ENCODE peak calls at places on chromosomes 3 and 15, in six cellular contexts. O, G, U, Z, R and F are unnamed samples. For H3K36me3, the result is how much of the 10 kb centered on the place peaks cover.

GRCh38 chr3:173253471-173253870 is 112.4 kb upstream of the SPATA16 start:
- DNase-seq in O (no peak), G (no peak), U (no peak), Z (no peak), R (no peak), F (no peak)

GRCh38 chr3:134350861-134351311 is 23.4 kb downstream of the AMOTL2 start:
- DNase-seq in O (no peak), G (no peak), U (no peak), Z (no peak), R (peak), F (peak)

GRCh38 chr3:16480861-16481569 is 32.5 kb downstream of the RFTN1 start:
- DNase-seq in O (no peak), G (no peak), U (no peak), Z (no peak), R (peak), F (no peak)

GRCh38 chr3:12658593-12659058 is 5.3 kb downstream of the RAF1 start:
- DNase-seq in O (no peak), G (no peak), U (no peak), Z (no peak), R (peak), F (no peak)

GRCh38 chr3:7504886-7505775 is 644.2 kb downstream of the GRM7 start:
- DNase-seq in O (no peak), G (no peak), U (peak), Z (peak), R (no peak), F (peak)

GRCh38 chr15:55681631-55682030 is 61.3 kb downstream of the PRTG start:
- DNase-seq in O (no peak), G (no peak), U (no peak), Z (no peak), R (no peak), F (no peak)

GRCh38 chr3:187340572-187340971 is 27.6 kb upstream of the RTP4 start:
- DNase-seq in O (no peak), G (no peak), U (no peak), Z (no peak), R (no peak), F (no peak)

GRCh38 chr15:55356985-55357585 is 38.1 kb downstream of the PIGB start:
- DNase-seq in O (no peak), G (no peak), U (no peak), Z (no peak), R (no peak), F (no peak)

GRCh38 chr3:61562042-61562809 is 855 bp downstream of the PTPRG start:
- DNase-seq in O (peak), G (no peak), U (peak), Z (peak), R (peak), F (peak)

GRCh38 chr3:59131016-59131771 is 81.4 kb upstream of the CFAP20DC start:
- DNase-seq in O (no peak), G (no peak), U (no peak), Z (no peak), R (peak), F (no peak)

GRCh38 chr15:28912422-28912821 is 26.6 kb downstream of the APBA2 start:
- DNase-seq in O (no peak), G (peak), U (no peak), Z (no peak), R (no peak), F (no peak)

GRCh38 chr3:74531491-74531890 is 83.0 kb downstream of the CNTN3 start:
- DNase-seq in O (no peak), G (no peak), U (peak), Z (no peak), R (peak), F (no peak)

GRCh38 chr15:29143909-29144308 is 125.7 kb downstream of the NSMCE3 start:
- DNase-seq in O (no peak), G (no peak), U (no peak), Z (no peak), R (peak), F (peak)

GRCh38 chr3:69058180-69058946 is 6.2 kb upstream of the TMF1 start:
- DNase-seq in O (no peak), G (no peak), U (no peak), Z (no peak), R (no peak), F (no peak)

GRCh38 chr3:142501004-142501926 is 53.4 kb upstream of the XRN1 start:
- DNase-seq in O (no peak), G (no peak), U (peak), Z (no peak), R (peak), F (no peak)

GRCh38 chr15:68487087-68487843 is 55.3 kb upstream of the ITGA11 start:
- DNase-seq in O (peak), G (no peak), U (no peak), Z (no peak), R (peak), F (peak)

GRCh38 chr15:84034831-84035753 is 200.5 kb upstream of the GOLGA6L4 start:
- DNase-seq in O (no peak), G (no peak), U (peak), Z (no peak), R (peak), F (no peak)

GRCh38 chr3:126990890-126991289 is 8.0 kb downstream of the PLXNA1 start:
- DNase-seq in O (no peak), G (no peak), U (no peak), Z (no peak), R (no peak), F (no peak)

GRCh38 chr3:8599146-8599545 is 45.5 kb downstream of the SSUH2 start:
- DNase-seq in O (no peak), G (no peak), U (no peak), Z (no peak), R (no peak), F (no peak)

GRCh38 chr15:75350601-75351331 is 3.9 kb downstream of the NEIL1 start:
- DNase-seq in O (no peak), G (no peak), U (no peak), Z (no peak), R (no peak), F (no peak)

GRCh38 chr15:91520848-91521247 is 332.7 kb upstream of the SLCO3A1 start:
- DNase-seq in O (no peak), G (no peak), U (no peak), Z (no peak), R (peak), F (no peak)

GRCh38 chr15:65535192-65535591 is 4.9 kb downstream of the HACD3 start:
- DNase-seq in O (no peak), G (no peak), U (no peak), Z (no peak), R (peak), F (no peak)

GRCh38 chr15:63076136-63077005 is 33.8 kb downstream of the TPM1 start:
- DNase-seq in O (no peak), G (no peak), U (no peak), Z (no peak), R (no peak), F (no peak)

GRCh38 chr3:64104691-64105101 is 81.4 kb upstream of the PSMD6 start:
- DNase-seq in O (no peak), G (no peak), U (no peak), Z (no peak), R (peak), F (no peak)

GRCh38 chr15:57440799-57441198 is 64.5 kb downstream of the CGNL1 start:
- DNase-seq in O (no peak), G (no peak), U (peak), Z (no peak), R (peak), F (no peak)

GRCh38 chr3:43153189-43154083 is 47.6 kb upstream of the POMGNT2 start:
- DNase-seq in O (peak), G (no peak), U (peak), Z (peak), R (peak), F (peak)

GRCh38 chr3:30723211-30723610 is 116.8 kb downstream of the TGFBR2 start:
- DNase-seq in O (no peak), G (no peak), U (no peak), Z (no peak), R (no peak), F (no peak)

GRCh38 chr15:56732881-56733130 is 503 bp downstream of the ZNF280D start:
- DNase-seq in O (peak), G (no peak), U (no peak), Z (no peak), R (no peak), F (no peak)

GRCh38 chr3:54659347-54659746 is 268.5 kb downstream of the LRTM1 start:
- DNase-seq in O (no peak), G (no peak), U (no peak), Z (no peak), R (no peak), F (no peak)

DNA sequence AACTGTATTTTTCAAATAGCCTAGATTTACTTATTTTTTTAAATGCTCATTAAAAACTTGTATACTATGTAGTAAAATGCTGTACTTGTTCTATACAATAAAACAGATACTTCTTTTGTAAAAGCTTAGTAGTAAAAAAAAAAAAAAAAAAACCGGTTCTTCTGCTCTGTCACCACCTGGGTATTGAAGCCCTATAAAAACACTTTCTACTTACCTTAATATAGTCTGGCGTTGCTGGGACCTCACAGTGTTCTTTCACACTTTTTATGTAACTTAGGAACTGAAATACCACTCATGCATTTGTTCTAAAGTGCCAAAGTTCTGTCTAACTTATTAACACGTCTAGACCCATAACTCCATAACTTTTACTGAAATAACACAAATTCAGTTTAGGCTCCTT is 61.4 kb downstream of the TASOR start:
- DNase-seq in O (no peak), G (no peak), U (no peak), Z (no peak), R (no peak), F (no peak)
- H3K36me3 ChIP-seq in O (half or more), G (half or more), U (under half), Z (half or more), R (half or more), F (half or more)

DNA sequence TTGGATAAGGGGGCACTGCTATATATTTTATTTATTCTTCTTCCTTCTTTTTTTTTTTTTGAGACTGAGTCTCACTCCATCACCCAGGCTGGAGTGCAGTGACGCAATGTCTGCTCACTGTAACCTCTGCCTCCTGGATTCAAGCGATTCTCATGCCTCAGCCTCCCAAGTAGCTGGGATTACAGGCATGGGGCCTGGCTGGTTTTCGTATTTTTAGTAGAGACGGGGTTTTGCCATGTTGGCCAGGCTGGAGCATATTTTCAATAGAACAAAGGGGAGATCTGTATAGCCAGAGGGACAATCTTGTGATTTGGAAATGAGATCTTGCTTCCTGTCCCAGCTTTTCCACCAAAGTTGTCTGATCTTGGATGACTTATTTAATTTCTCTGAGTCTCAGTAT is 133.1 kb upstream of the ABHD17C start:
- DNase-seq in O (peak), G (no peak), U (no peak), Z (no peak), R (peak), F (no peak)
- H3K4me3 ChIP-seq in O (no peak), G (no peak), U (no peak), Z (no peak), R (no peak), F (no peak)

GRCh38 chr3:58093573-58094195 is 85.5 kb downstream of the FLNB start:
- DNase-seq in O (no peak), G (no peak), U (no peak), Z (no peak), R (peak), F (no peak)

GRCh38 chr3:58094657-58095056 is 86.4 kb downstream of the FLNB start:
- DNase-seq in O (no peak), G (no peak), U (no peak), Z (no peak), R (no peak), F (no peak)

GRCh38 chr3:58092516-58092915 is 84.3 kb downstream of the FLNB start:
- DNase-seq in O (no peak), G (no peak), U (no peak), Z (no peak), R (no peak), F (no peak)

GRCh38 chr3:58098531-58098930 is 90.3 kb downstream of the FLNB start:
- DNase-seq in O (no peak), G (no peak), U (no peak), Z (no peak), R (no peak), F (no peak)

DNA sequence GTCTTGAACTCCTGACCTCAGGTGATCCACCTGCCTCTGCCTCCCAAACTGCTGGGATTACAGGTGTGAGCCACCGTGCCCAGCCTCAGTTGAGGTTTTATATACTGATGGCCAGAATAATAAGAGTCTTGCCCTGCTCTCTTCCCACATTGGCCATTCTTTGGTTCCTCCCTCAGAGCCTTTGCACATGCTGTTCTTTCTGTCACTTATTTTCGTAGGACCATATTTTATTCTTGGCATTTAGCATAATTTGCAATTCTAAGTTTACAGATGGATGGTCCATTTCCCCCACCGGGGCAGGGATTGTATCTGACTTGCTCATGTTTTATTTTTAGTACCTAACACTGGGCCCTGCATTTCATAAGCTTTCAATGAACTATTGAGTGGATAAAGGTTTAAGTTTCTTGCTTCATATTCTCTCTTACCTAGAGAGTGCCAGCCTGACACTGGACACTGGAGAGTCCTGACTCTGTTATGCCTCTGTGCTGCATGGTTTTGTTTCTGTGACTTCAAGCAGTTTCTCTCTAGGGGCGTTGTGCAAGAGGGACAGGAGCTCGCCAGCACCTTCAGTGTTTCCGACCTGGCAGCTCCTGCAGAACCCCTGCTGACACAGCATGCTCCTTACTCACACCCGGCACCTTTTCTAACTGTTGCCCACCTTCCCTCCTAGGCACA is 87.4 kb downstream of the FLNB start:
- DNase-seq in O (no peak), G (no peak), U (no peak), Z (no peak), R (no peak), F (no peak)
- H3K36me3 ChIP-seq in O (under half), G (under half), U (under half), Z (under half), R (half or more), F (under half)

GRCh38 chr3:62723171-62723570 is 152.0 kb downstream of the CADPS start:
- DNase-seq in O (no peak), G (no peak), U (no peak), Z (no peak), R (no peak), F (no peak)

GRCh38 chr3:62724503-62724902 is 150.7 kb downstream of the CADPS start:
- DNase-seq in O (no peak), G (no peak), U (no peak), Z (no peak), R (no peak), F (no peak)

GRCh38 chr3:62722344-62722743 is 152.9 kb downstream of the CADPS start:
- DNase-seq in O (no peak), G (no peak), U (no peak), Z (no peak), R (no peak), F (no peak)

GRCh38 chr3:62727576-62727975 is 147.6 kb downstream of the CADPS start:
- DNase-seq in O (no peak), G (no peak), U (no peak), Z (no peak), R (peak), F (no peak)

DNA sequence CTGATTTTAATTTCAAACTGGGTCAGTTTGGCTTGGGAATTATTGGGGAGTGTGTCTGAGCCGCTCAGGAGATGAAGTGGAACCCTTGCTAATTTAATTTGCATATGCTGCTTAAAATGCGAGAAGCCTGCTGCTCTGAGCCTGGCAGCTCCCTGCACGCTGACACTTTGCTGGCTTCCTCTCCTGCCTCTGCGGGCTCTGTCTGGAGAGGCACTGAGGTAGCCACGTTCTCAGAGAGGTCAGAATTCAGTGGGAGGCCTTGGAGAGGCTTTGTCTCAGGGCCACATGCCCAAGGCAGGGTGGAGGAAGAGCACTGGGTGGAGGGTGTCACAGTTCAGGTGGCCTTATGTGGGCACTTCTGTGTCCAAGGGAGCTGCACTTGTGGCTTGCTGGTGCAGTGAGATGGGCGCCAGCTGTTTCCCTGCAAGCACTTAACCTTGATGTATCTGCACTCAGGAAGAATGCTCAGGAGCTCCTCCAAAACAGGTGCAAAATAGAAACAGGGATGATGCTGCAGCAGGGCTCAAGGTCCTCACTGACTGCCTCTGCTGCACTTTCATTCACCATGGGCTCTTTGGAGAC is 151.5 kb downstream of the CADPS start:
- DNase-seq in O (no peak), G (no peak), U (no peak), Z (no peak), R (no peak), F (no peak)
- H3K4me3 ChIP-seq in O (no peak), G (no peak), U (no peak), Z (no peak), R (no peak), F (no peak)

GRCh38 chr15:48462688-48463087 is 131.5 kb downstream of the DUT start:
- DNase-seq in O (no peak), G (no peak), U (no peak), Z (no peak), R (no peak), F (no peak)

GRCh38 chr15:48463366-48463880 is 132.2 kb downstream of the DUT start:
- DNase-seq in O (no peak), G (no peak), U (no peak), Z (no peak), R (no peak), F (peak)

GRCh38 chr15:48466825-48467224 is 135.6 kb downstream of the DUT start:
- DNase-seq in O (no peak), G (no peak), U (no peak), Z (no peak), R (no peak), F (no peak)

GRCh38 chr15:48467801-48468200 is 136.6 kb downstream of the DUT start:
- DNase-seq in O (no peak), G (no peak), U (no peak), Z (no peak), R (no peak), F (no peak)

DNA sequence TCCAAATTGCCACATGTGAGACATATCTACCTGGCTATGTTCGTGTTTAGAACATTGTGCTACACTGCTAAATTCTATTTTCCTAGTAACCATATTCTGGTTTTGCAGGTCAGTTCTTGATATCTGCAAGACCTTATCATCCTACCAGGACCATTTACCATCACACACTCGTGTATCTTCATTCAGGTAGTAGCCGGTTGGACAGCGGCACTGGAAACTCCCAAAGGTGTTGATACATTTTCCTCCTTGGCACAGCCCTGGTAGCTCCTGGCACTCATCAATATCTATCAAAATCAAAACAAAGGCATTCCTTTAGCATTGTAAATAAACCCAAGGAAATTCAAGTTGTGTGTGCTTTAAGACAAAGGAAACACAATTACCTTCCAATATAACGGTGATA is 134.2 kb downstream of the DUT start:
- DNase-seq in O (no peak), G (no peak), U (no peak), Z (no peak), R (no peak), F (no peak)
- H3K36me3 ChIP-seq in O (half or more), G (under half), U (under half), Z (under half), R (half or more), F (half or more)

GRCh38 chr3:18415132-18415531 is 10.0 kb downstream of the SATB1 start:
- DNase-seq in O (no peak), G (no peak), U (no peak), Z (no peak), R (no peak), F (no peak)

GRCh38 chr3:18411541-18411940 is 13.6 kb downstream of the SATB1 start:
- DNase-seq in O (no peak), G (no peak), U (no peak), Z (no peak), R (no peak), F (no peak)

GRCh38 chr3:18409266-18409665 is 15.9 kb downstream of the SATB1 start:
- DNase-seq in O (no peak), G (no peak), U (no peak), Z (no peak), R (no peak), F (no peak)

GRCh38 chr3:18412684-18413083 is 12.5 kb downstream of the SATB1 start:
- DNase-seq in O (no peak), G (no peak), U (no peak), Z (no peak), R (no peak), F (no peak)

DNA sequence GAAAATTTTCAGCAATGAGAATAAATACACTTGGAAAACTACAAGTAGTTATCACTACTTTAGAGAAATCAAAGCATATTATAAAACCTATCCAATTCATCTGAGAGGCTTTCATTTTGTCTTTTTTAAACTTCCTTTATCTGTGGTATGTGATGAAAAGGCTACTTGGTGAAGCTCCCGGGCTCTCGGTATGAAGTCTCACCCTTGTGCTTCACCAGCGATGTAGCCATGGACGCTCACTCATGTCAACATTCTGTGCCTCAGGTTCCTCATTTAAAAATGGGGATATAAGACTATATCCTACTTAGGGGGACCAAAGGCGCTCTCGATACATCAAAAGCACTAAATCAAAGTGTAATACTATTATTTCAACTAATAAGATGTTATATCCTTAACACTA is 14.9 kb downstream of the SATB1 start:
- DNase-seq in O (no peak), G (no peak), U (no peak), Z (no peak), R (no peak), F (no peak)
- H3K4me3 ChIP-seq in O (no peak), G (no peak), U (no peak), Z (no peak), R (no peak), F (no peak)